ENCODE peak calls at places on chromosomes 7 and 10, in eight cellular contexts. One of them, this sample, is unnamed.

GRCh38 chr7:81256991-81257390 is 338.1 kb upstream of the SEMA3C start:
- DNase-seq in HCT116: no peak
- DNase-seq in spleen: no peak
- DNase-seq in A673: peak
- DNase-seq in SK-N-SH: no peak
- DNase-seq in fibroblast of lung: no peak
- DNase-seq in epithelial cell of proximal tubule: no peak
- DNase-seq in uterus: no peak
- DNase-seq in this sample: no peak

GRCh38 chr10:5961405-5962100 is 15.8 kb downstream of the IL15RA start:
- DNase-seq in HCT116: no peak
- DNase-seq in spleen: no peak
- DNase-seq in A673: no peak
- DNase-seq in SK-N-SH: no peak
- DNase-seq in fibroblast of lung: no peak
- DNase-seq in epithelial cell of proximal tubule: no peak
- DNase-seq in uterus: no peak
- DNase-seq in this sample: no peak

GRCh38 chr7:77368974-77369373 is 47.2 kb downstream of the GSAP start:
- DNase-seq in HCT116: peak
- DNase-seq in spleen: no peak
- DNase-seq in A673: no peak
- DNase-seq in SK-N-SH: no peak
- DNase-seq in fibroblast of lung: no peak
- DNase-seq in epithelial cell of proximal tubule: no peak
- DNase-seq in uterus: no peak
- DNase-seq in this sample: peak

GRCh38 chr7:138705122-138705521 is 4.0 kb upstream of the SVOPL start:
- DNase-seq in HCT116: no peak
- DNase-seq in spleen: no peak
- DNase-seq in A673: no peak
- DNase-seq in SK-N-SH: no peak
- DNase-seq in fibroblast of lung: no peak
- DNase-seq in epithelial cell of proximal tubule: no peak
- DNase-seq in uterus: no peak
- DNase-seq in this sample: no peak

GRCh38 chr7:151695856-151696555 is 176.3 kb upstream of the RHEB start:
- DNase-seq in HCT116: no peak
- DNase-seq in spleen: no peak
- DNase-seq in A673: no peak
- DNase-seq in SK-N-SH: no peak
- DNase-seq in fibroblast of lung: no peak
- DNase-seq in epithelial cell of proximal tubule: no peak
- DNase-seq in uterus: no peak
- DNase-seq in this sample: no peak

GRCh38 chr7:142066536-142066935 is 45.0 kb upstream of the MGAM2 start:
- DNase-seq in HCT116: no peak
- DNase-seq in spleen: no peak
- DNase-seq in A673: no peak
- DNase-seq in SK-N-SH: no peak
- DNase-seq in fibroblast of lung: no peak
- DNase-seq in epithelial cell of proximal tubule: no peak
- DNase-seq in uterus: no peak
- DNase-seq in this sample: no peak

GRCh38 chr10:62735464-62736188 is 68.9 kb upstream of the ADO start:
- DNase-seq in HCT116: no peak
- DNase-seq in spleen: no peak
- DNase-seq in A673: peak
- DNase-seq in SK-N-SH: no peak
- DNase-seq in fibroblast of lung: peak
- DNase-seq in epithelial cell of proximal tubule: no peak
- DNase-seq in uterus: no peak
- DNase-seq in this sample: peak

GRCh38 chr7:27168265-27168947 is 3.1 kb upstream of the HOXA9 start:
- DNase-seq in HCT116: no peak
- DNase-seq in spleen: peak
- DNase-seq in A673: no peak
- DNase-seq in SK-N-SH: peak
- DNase-seq in fibroblast of lung: no peak
- DNase-seq in epithelial cell of proximal tubule: no peak
- DNase-seq in uterus: peak
- DNase-seq in this sample: no peak

GRCh38 chr10:662686-663465 is 26.6 kb downstream of the DIP2C start:
- DNase-seq in HCT116: no peak
- DNase-seq in spleen: no peak
- DNase-seq in A673: no peak
- DNase-seq in SK-N-SH: no peak
- DNase-seq in fibroblast of lung: no peak
- DNase-seq in epithelial cell of proximal tubule: no peak
- DNase-seq in uterus: no peak
- DNase-seq in this sample: no peak

GRCh38 chr10:70106958-70107791 is 25.4 kb downstream of the AIFM2 start:
- DNase-seq in HCT116: no peak
- DNase-seq in spleen: peak
- DNase-seq in A673: peak
- DNase-seq in SK-N-SH: peak
- DNase-seq in fibroblast of lung: peak
- DNase-seq in epithelial cell of proximal tubule: no peak
- DNase-seq in uterus: no peak
- DNase-seq in this sample: no peak

GRCh38 chr7:27162930-27163775 is 2.2 kb downstream of the HOXA9 start:
- DNase-seq in HCT116: no peak
- DNase-seq in spleen: no peak
- DNase-seq in A673: no peak
- DNase-seq in SK-N-SH: no peak
- DNase-seq in fibroblast of lung: no peak
- DNase-seq in epithelial cell of proximal tubule: no peak
- DNase-seq in uterus: no peak
- DNase-seq in this sample: no peak

GRCh38 chr10:75911426-75911825 is 480.0 kb downstream of the LRMDA start:
- DNase-seq in HCT116: no peak
- DNase-seq in spleen: no peak
- DNase-seq in A673: no peak
- DNase-seq in SK-N-SH: no peak
- DNase-seq in fibroblast of lung: peak
- DNase-seq in epithelial cell of proximal tubule: no peak
- DNase-seq in uterus: no peak
- DNase-seq in this sample: no peak

GRCh38 chr7:120053390-120053961 is 219.5 kb upstream of the KCND2 start:
- DNase-seq in HCT116: no peak
- DNase-seq in spleen: no peak
- DNase-seq in A673: no peak
- DNase-seq in SK-N-SH: no peak
- DNase-seq in fibroblast of lung: peak
- DNase-seq in epithelial cell of proximal tubule: no peak
- DNase-seq in uterus: no peak
- DNase-seq in this sample: peak

GRCh38 chr10:89904755-89905154 is 203.4 kb downstream of the KIF20B start:
- DNase-seq in HCT116: no peak
- DNase-seq in spleen: no peak
- DNase-seq in A673: no peak
- DNase-seq in SK-N-SH: no peak
- DNase-seq in fibroblast of lung: peak
- DNase-seq in epithelial cell of proximal tubule: no peak
- DNase-seq in uterus: no peak
- DNase-seq in this sample: peak

GRCh38 chr7:82745117-82745516 is 301.5 kb upstream of the CACNA2D1 start:
- DNase-seq in HCT116: no peak
- DNase-seq in spleen: no peak
- DNase-seq in A673: no peak
- DNase-seq in SK-N-SH: no peak
- DNase-seq in fibroblast of lung: peak
- DNase-seq in epithelial cell of proximal tubule: no peak
- DNase-seq in uterus: no peak
- DNase-seq in this sample: peak

GRCh38 chr10:62170738-62171137 is 97.9 kb downstream of the RTKN2 start:
- DNase-seq in HCT116: no peak
- DNase-seq in spleen: no peak
- DNase-seq in A673: no peak
- DNase-seq in SK-N-SH: no peak
- DNase-seq in fibroblast of lung: no peak
- DNase-seq in epithelial cell of proximal tubule: no peak
- DNase-seq in uterus: no peak
- DNase-seq in this sample: no peak

GRCh38 chr10:112593023-112593422 is 146.0 kb downstream of the VTI1A start:
- DNase-seq in HCT116: no peak
- DNase-seq in spleen: no peak
- DNase-seq in A673: no peak
- DNase-seq in SK-N-SH: no peak
- DNase-seq in fibroblast of lung: no peak
- DNase-seq in epithelial cell of proximal tubule: no peak
- DNase-seq in uterus: no peak
- DNase-seq in this sample: no peak

GRCh38 chr10:70649526-70649925 is 22.8 kb upstream of the ADAMTS14 start:
- DNase-seq in HCT116: no peak
- DNase-seq in spleen: no peak
- DNase-seq in A673: no peak
- DNase-seq in SK-N-SH: no peak
- DNase-seq in fibroblast of lung: peak
- DNase-seq in epithelial cell of proximal tubule: no peak
- DNase-seq in uterus: no peak
- DNase-seq in this sample: peak

GRCh38 chr7:108253275-108254044 is 123.3 kb upstream of the LAMB4 start:
- DNase-seq in HCT116: no peak
- DNase-seq in spleen: no peak
- DNase-seq in A673: no peak
- DNase-seq in SK-N-SH: no peak
- DNase-seq in fibroblast of lung: peak
- DNase-seq in epithelial cell of proximal tubule: no peak
- DNase-seq in uterus: no peak
- DNase-seq in this sample: peak

GRCh38 chr7:2152646-2153045 is 80.1 kb downstream of the MAD1L1 start:
- DNase-seq in HCT116: no peak
- DNase-seq in spleen: no peak
- DNase-seq in A673: no peak
- DNase-seq in SK-N-SH: no peak
- DNase-seq in fibroblast of lung: no peak
- DNase-seq in epithelial cell of proximal tubule: no peak
- DNase-seq in uterus: no peak
- DNase-seq in this sample: no peak

GRCh38 chr7:2149672-2150444 is 82.9 kb downstream of the MAD1L1 start:
- DNase-seq in HCT116: no peak
- DNase-seq in spleen: no peak
- DNase-seq in A673: no peak
- DNase-seq in SK-N-SH: no peak
- DNase-seq in fibroblast of lung: no peak
- DNase-seq in epithelial cell of proximal tubule: no peak
- DNase-seq in uterus: no peak
- DNase-seq in this sample: no peak

GRCh38 chr7:2151801-2152612 is 80.7 kb downstream of the MAD1L1 start:
- DNase-seq in HCT116: no peak
- DNase-seq in spleen: peak
- DNase-seq in A673: no peak
- DNase-seq in SK-N-SH: peak
- DNase-seq in fibroblast of lung: no peak
- DNase-seq in epithelial cell of proximal tubule: no peak
- DNase-seq in uterus: no peak
- DNase-seq in this sample: no peak

GRCh38 chr7:2150445-2150815 is 82.3 kb downstream of the MAD1L1 start:
- DNase-seq in HCT116: no peak
- DNase-seq in spleen: peak
- DNase-seq in A673: no peak
- DNase-seq in SK-N-SH: no peak
- DNase-seq in fibroblast of lung: no peak
- DNase-seq in epithelial cell of proximal tubule: no peak
- DNase-seq in uterus: no peak
- DNase-seq in this sample: no peak

GRCh38 chr7:2151235-2151634 is 81.5 kb downstream of the MAD1L1 start:
- DNase-seq in HCT116: no peak
- DNase-seq in spleen: peak
- DNase-seq in A673: no peak
- DNase-seq in SK-N-SH: peak
- DNase-seq in fibroblast of lung: no peak
- DNase-seq in epithelial cell of proximal tubule: no peak
- DNase-seq in uterus: no peak
- DNase-seq in this sample: no peak
- TF ChIP-seq CTCF in HCT116: no peak
- TF ChIP-seq CTCF in spleen: no peak
- TF ChIP-seq CTCF in A673: no peak
- TF ChIP-seq CTCF in SK-N-SH: no peak
- TF ChIP-seq CTCF in fibroblast of lung: no peak
- TF ChIP-seq CTCF in epithelial cell of proximal tubule: no peak
- TF ChIP-seq CTCF in uterus: no peak
- TF ChIP-seq CTCF in this sample: no peak

DNA sequence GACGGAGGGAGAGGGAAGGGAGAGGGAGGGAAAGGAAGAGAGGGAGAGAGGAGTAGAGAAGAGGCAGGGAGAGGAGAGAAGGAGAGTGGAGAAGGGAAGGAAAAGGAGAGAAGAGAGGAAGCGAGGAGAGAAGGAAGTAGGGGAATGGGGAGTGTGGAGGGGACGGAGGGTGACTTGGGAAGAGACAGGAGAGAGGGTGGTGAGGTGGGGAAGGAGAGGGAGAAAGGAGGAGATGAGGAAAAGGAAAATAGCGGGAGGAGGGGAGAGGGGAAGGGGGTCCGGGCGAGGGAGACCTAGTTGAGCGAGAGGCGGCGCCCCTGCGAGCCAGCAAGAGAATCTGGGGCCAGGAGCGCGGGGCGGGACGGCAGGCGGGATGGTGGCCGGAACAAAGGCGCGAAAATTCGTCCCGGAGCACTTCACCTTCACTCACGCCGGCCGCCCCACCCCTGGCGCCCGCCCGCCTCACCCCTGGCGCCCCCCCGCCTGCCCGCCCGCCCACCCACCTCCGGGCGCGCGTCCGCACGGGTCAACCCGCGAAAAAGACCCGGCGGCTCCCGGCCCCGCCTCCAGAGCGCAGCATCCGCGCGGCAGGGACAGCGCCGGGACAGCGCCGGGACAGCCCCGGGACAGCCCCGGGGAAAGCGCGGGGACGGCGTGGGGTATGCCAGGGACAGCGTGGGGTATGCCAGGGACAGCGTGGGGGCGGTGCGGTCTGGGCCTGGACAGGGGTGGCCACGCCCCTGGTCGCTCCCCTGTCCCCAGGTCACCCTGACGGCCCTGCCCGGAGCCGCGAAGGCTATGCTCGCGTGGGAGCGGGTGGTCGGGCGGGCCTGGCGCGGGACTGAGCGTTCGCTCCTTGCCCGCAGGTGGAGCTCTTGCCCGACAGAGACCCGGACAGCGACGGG is 4.2 kb downstream of the VSTM2A start:
- DNase-seq in HCT116: no peak
- DNase-seq in spleen: peak
- DNase-seq in A673: peak
- DNase-seq in SK-N-SH: peak
- DNase-seq in fibroblast of lung: no peak
- DNase-seq in epithelial cell of proximal tubule: no peak
- DNase-seq in uterus: no peak
- DNase-seq in this sample: no peak
- H3K4me3 ChIP-seq in HCT116: no peak
- H3K4me3 ChIP-seq in spleen: no peak
- H3K4me3 ChIP-seq in A673: no peak
- H3K4me3 ChIP-seq in SK-N-SH: peak
- H3K4me3 ChIP-seq in fibroblast of lung: no peak
- H3K4me3 ChIP-seq in epithelial cell of proximal tubule: peak
- H3K4me3 ChIP-seq in uterus: no peak
- H3K4me3 ChIP-seq in this sample: no peak

GRCh38 chr7:111853231-111853990 is 291.1 kb upstream of the IMMP2L start:
- DNase-seq in HCT116: no peak
- DNase-seq in spleen: no peak
- DNase-seq in A673: peak
- DNase-seq in SK-N-SH: no peak
- DNase-seq in fibroblast of lung: no peak
- DNase-seq in epithelial cell of proximal tubule: no peak
- DNase-seq in uterus: no peak
- DNase-seq in this sample: no peak
- TF ChIP-seq CTCF in HCT116: peak
- TF ChIP-seq CTCF in spleen: no peak
- TF ChIP-seq CTCF in A673: peak
- TF ChIP-seq CTCF in SK-N-SH: peak
- TF ChIP-seq CTCF in fibroblast of lung: no peak
- TF ChIP-seq CTCF in epithelial cell of proximal tubule: peak
- TF ChIP-seq CTCF in uterus: no peak
- TF ChIP-seq CTCF in this sample: peak

GRCh38 chr10:104350146-104350635 is 3.4 kb upstream of the CFAP58 start:
- DNase-seq in HCT116: peak
- DNase-seq in spleen: no peak
- DNase-seq in A673: peak
- DNase-seq in SK-N-SH: peak
- DNase-seq in fibroblast of lung: peak
- DNase-seq in epithelial cell of proximal tubule: no peak
- DNase-seq in uterus: peak
- DNase-seq in this sample: peak
- H3K4me3 ChIP-seq in HCT116: peak
- H3K4me3 ChIP-seq in spleen: no peak
- H3K4me3 ChIP-seq in A673: no peak
- H3K4me3 ChIP-seq in SK-N-SH: no peak
- H3K4me3 ChIP-seq in fibroblast of lung: peak
- H3K4me3 ChIP-seq in epithelial cell of proximal tubule: no peak
- H3K4me3 ChIP-seq in uterus: no peak
- H3K4me3 ChIP-seq in this sample: no peak

This sample was measured in astrocyte of the spinal cord.